ENCODE peak calls at places on chromosomes 11 and 22, in nine cellular contexts. R is ovary, H is upper lobe of left lung, M is astrocyte of the cerebellum, P is IMR-90, L is A549, A is GM12865, G is esophagus squamous epithelium, W is AG10803. D is an unnamed sample.

GRCh38 chr22:21712751-21713427 is 22.7 kb downstream of the YPEL1 start:
- DNase-seq in W (peak), H (no peak), G (no peak), R (peak), L (peak), M (peak), A (peak), P (peak), D (peak)

GRCh38 chr11:1360181-1360834 is 29.4 kb upstream of the BRSK2 start:
- DNase-seq in P (no peak), L (no peak), M (no peak), H (no peak), R (no peak), G (no peak), A (no peak), W (no peak), D (no peak)

GRCh38 chr11:28107331-28107725 is 628 bp downstream of the KIF18A start:
- DNase-seq in G (no peak), M (no peak), R (no peak), L (no peak), W (peak), P (peak), A (peak), H (no peak), D (no peak)

GRCh38 chr22:26956346-26956745 is 299.0 kb downstream of the MIAT start:
- DNase-seq in A (no peak), H (no peak), R (no peak), W (no peak), G (no peak), L (no peak), M (no peak), P (no peak), D (no peak)

GRCh38 chr11:10900686-10901415 is 43.0 kb upstream of the ZBED5 start:
- DNase-seq in A (no peak), R (no peak), L (peak), W (peak), G (no peak), P (peak), H (no peak), M (no peak), D (no peak)

GRCh38 chr11:114296190-114296978 is at the start of gene NNMT:
- DNase-seq in G (no peak), L (peak), H (no peak), P (peak), R (peak), W (peak), A (no peak), M (peak), D (peak)

GRCh38 chr11:110601941-110602340 is 110.3 kb downstream of the ARHGAP20 start:
- DNase-seq in R (no peak), P (no peak), M (no peak), L (no peak), A (no peak), G (no peak), W (no peak), H (no peak), D (no peak)

GRCh38 chr11:36292311-36292722 is 3.1 kb upstream of the COMMD9 start:
- DNase-seq in G (no peak), A (peak), P (peak), W (peak), L (peak), M (no peak), R (no peak), H (no peak), D (peak)

GRCh38 chr11:89184021-89184420 is 6.3 kb downstream of the TYR start:
- DNase-seq in R (no peak), L (no peak), H (no peak), M (peak), A (no peak), P (peak), W (peak), G (no peak), D (no peak)

GRCh38 chr22:39471421-39472141 is 14.8 kb downstream of the MGAT3 start:
- DNase-seq in M (no peak), G (no peak), P (peak), L (no peak), W (peak), R (no peak), A (peak), H (no peak), D (peak)

GRCh38 chr11:27398413-27398780 is 35.4 kb upstream of the CCDC34 start:
- DNase-seq in H (no peak), L (no peak), R (no peak), W (no peak), M (no peak), P (no peak), G (no peak), A (no peak), D (no peak)

GRCh38 chr11:57460756-57461749 is 725 bp downstream of the RTN4RL2 start:
- DNase-seq in P (no peak), A (no peak), L (no peak), W (no peak), M (no peak), G (no peak), H (peak), R (no peak), D (no peak)

GRCh38 chr11:57458410-57459111 is 1.8 kb upstream of the RTN4RL2 start:
- DNase-seq in G (no peak), W (no peak), L (peak), M (no peak), A (peak), H (peak), P (peak), R (peak), D (peak)

GRCh38 chr11:57461841-57462489 is 1.6 kb downstream of the RTN4RL2 start:
- DNase-seq in A (no peak), M (no peak), H (peak), R (no peak), L (no peak), W (no peak), G (no peak), P (no peak), D (no peak)

GRCh38 chr11:57459112-57460016 is 964 bp upstream of the RTN4RL2 start:
- DNase-seq in A (no peak), M (no peak), L (peak), H (peak), P (peak), W (no peak), R (no peak), G (no peak), D (no peak)

GRCh38 chr11:57460017-57460755 is at the start of gene RTN4RL2:
- DNase-seq in W (peak), L (peak), H (peak), R (no peak), P (peak), G (no peak), M (no peak), A (peak), D (peak)
- TF ChIP-seq CTCF in W (no peak), L (peak), H (no peak), R (no peak), P (peak), G (no peak), M (no peak), A (peak), D (no peak)

GRCh38 chr11:65553301-65554001 is 4.7 kb downstream of the LTBP3 start:
- DNase-seq in G (no peak), H (peak), A (peak), W (no peak), R (peak), P (no peak), L (no peak), M (no peak), D (no peak)
- H3K4me3 ChIP-seq in G (no peak), H (no peak), A (no peak), W (no peak), R (no peak), P (no peak), L (no peak), M (no peak), D (no peak)

DNA sequence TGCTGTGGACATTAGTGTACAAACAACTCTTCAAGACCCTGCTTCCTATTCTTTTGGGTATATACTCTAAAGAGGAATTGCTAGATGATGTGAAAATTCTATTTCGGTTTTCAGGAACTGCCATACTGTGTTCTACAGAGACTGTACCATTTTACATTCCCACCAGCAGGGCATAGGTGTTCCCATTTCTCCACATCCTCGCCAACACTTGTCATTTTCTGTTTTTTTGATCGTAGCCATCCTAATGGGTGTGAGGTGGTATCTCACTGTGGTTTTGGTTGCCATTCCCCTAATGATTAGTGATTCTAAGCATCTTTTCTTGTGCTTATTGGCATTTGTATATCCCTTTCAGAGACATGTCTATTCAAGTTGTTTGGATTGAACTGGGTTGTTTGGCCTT is 29.8 kb upstream of the GRK3 start:
- DNase-seq in G (no peak), A (no peak), L (no peak), H (no peak), W (no peak), P (no peak), R (no peak), M (no peak), D (no peak)
- TF ChIP-seq CTCF in G (no peak), A (no peak), L (no peak), H (no peak), W (no peak), P (no peak), R (no peak), M (no peak), D (no peak)

DNA sequence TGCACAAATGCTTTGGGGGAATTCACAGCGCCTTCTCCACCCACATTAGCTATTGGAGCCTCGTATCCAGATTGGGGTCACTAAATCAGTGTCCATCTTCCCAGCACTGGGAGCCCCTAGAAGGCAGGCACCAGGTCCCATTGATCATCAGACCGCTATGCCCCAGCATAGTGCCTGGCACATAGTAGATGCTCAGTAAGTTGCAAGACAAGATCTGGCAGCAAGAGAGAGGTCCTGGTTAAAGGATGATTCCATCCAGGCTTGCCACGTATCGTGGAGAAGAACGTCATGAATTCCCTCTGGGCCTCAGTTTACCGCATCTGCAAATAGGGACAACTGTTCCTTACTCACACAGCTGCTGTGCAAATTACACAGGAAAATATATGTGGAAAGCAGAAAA is 1.7 kb downstream of the TMEM184B start:
- DNase-seq in G (no peak), P (no peak), L (no peak), H (no peak), W (no peak), R (no peak), A (no peak), M (no peak), D (no peak)
- H3K4me3 ChIP-seq in G (no peak), P (no peak), L (no peak), H (no peak), W (peak), R (no peak), A (no peak), M (peak), D (peak)

DNA sequence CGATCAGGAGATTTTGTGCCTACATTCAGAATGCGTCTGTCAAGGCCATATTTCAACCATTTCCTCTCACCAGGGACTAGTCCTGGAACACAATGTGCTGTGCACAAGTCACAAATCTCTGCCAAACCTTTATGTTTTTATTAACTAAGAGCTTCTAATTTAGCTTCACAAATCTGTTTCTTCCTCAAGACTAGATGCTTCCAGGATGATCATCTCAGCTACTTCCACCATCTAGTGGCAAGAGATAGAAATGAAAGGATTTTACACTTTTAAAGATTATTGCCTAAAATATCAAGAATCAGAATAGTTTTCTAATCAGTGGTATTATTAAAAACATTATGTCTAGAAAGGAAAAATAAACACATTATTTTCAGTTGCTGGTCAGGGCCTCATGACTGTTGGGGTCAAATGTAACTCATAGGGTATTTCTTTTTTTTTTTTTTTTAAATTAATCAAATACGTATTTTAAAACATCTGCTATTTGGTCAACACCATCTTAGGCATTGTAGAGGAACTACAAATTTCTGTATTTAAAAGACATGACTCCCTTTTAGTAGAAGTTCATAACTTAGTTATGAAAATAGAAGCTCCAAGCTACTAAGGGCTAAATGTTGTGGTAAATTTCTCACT is 1102.6 kb downstream of the DLG2 start:
- DNase-seq in A (peak), L (peak), G (no peak), M (peak), R (no peak), P (peak), W (peak), H (no peak), D (peak)
- TF ChIP-seq CTCF in A (no peak), L (peak), G (peak), M (peak), R (peak), P (peak), W (peak), H (no peak), D (peak)

D was measured in fibroblast of villous mesenchyme.